ENCODE peak calls at places on chromosome 5, in four cellular contexts. Q, H, D and P are unnamed samples. For H3K4me1, the result is how much of the 10 kb centered on the place peaks cover.

GRCh38 chr5:84425365-84425764 is 40.7 kb upstream of the EDIL3 start:
- DNase-seq in Q (no peak), H (no peak), D (no peak), P (no peak)

GRCh38 chr5:96893342-96893741 is 17.0 kb downstream of the ERAP2 start:
- DNase-seq in Q (no peak), H (no peak), D (no peak), P (no peak)

GRCh38 chr5:15441433-15442182 is 58.4 kb upstream of the FBXL7 start:
- DNase-seq in Q (no peak), H (no peak), D (no peak), P (no peak)

GRCh38 chr5:66828046-66828550 is 231.9 kb downstream of the MAST4 start:
- DNase-seq in Q (no peak), H (no peak), D (no peak), P (no peak)

GRCh38 chr5:138650999-138651766 is 76.0 kb upstream of the HSPA9 start:
- DNase-seq in Q (no peak), H (no peak), D (no peak), P (no peak)

GRCh38 chr5:151123897-151124751 is 33.5 kb downstream of the ANXA6 start:
- DNase-seq in Q (peak), H (no peak), D (no peak), P (no peak)

GRCh38 chr5:1886634-1887399 is 4.1 kb upstream of the IRX4 start:
- DNase-seq in Q (no peak), H (no peak), D (no peak), P (no peak)

GRCh38 chr5:96609369-96609768 is 52.8 kb upstream of the CAST start:
- DNase-seq in Q (no peak), H (no peak), D (no peak), P (no peak)

GRCh38 chr5:123066016-123066415 is 23.0 kb upstream of the PRDM6 start:
- DNase-seq in Q (no peak), H (no peak), D (no peak), P (no peak)

GRCh38 chr5:147935032-147935431 is 28.7 kb upstream of the C5orf46 start:
- DNase-seq in Q (no peak), H (no peak), D (no peak), P (no peak)

GRCh38 chr5:148912714-148913398 is 86.4 kb downstream of the ADRB2 start:
- DNase-seq in Q (no peak), H (no peak), D (no peak), P (no peak)

GRCh38 chr5:4113905-4114304 is 518.3 kb downstream of the IRX1 start:
- DNase-seq in Q (no peak), H (no peak), D (no peak), P (no peak)

GRCh38 chr5:60652206-60652605 is 47.8 kb downstream of the DEPDC1B start:
- DNase-seq in Q (no peak), H (no peak), D (no peak), P (no peak)

GRCh38 chr5:65483474-65484346 is 2.0 kb upstream of the ADAMTS6 start:
- DNase-seq in Q (no peak), H (no peak), D (no peak), P (no peak)

GRCh38 chr5:123673107-123673506 is 161.1 kb downstream of the CSNK1G3 start:
- DNase-seq in Q (no peak), H (no peak), D (no peak), P (no peak)

GRCh38 chr5:132205385-132206125 is 22.1 kb downstream of the P4HA2 start:
- DNase-seq in Q (peak), H (no peak), D (no peak), P (no peak)

GRCh38 chr5:111641533-111642230 is 115.3 kb downstream of the NREP start:
- DNase-seq in Q (no peak), H (no peak), D (no peak), P (no peak)

GRCh38 chr5:150021491-150022162 is 21.1 kb downstream of the HMGXB3 start:
- DNase-seq in Q (no peak), H (peak), D (no peak), P (no peak)

GRCh38 chr5:170076707-170077106 is 29.0 kb upstream of the FOXI1 start:
- DNase-seq in Q (no peak), H (no peak), D (no peak), P (no peak)

GRCh38 chr5:149108651-149109280 is 32.5 kb upstream of the ABLIM3 start:
- DNase-seq in Q (no peak), H (no peak), D (no peak), P (no peak)

GRCh38 chr5:52799358-52799982 is 11.8 kb downstream of the ITGA1 start:
- DNase-seq in Q (peak), H (no peak), D (no peak), P (no peak)

GRCh38 chr5:38456657-38457056 is 99.8 kb downstream of the LIFR start:
- DNase-seq in Q (no peak), H (no peak), D (no peak), P (no peak)

GRCh38 chr5:7676455-7676854 is 174.5 kb downstream of the CFAP90 start:
- DNase-seq in Q (no peak), H (no peak), D (no peak), P (peak)

GRCh38 chr5:141877478-141878185 is 578 bp downstream of the PCDH1 start:
- DNase-seq in Q (no peak), H (peak), D (no peak), P (no peak)

GRCh38 chr5:142611154-142611553 is 74.7 kb downstream of the FGF1 start:
- DNase-seq in Q (peak), H (no peak), D (peak), P (no peak)

GRCh38 chr5:96756985-96757384 is 50.8 kb downstream of the ERAP1 start:
- DNase-seq in Q (no peak), H (no peak), D (no peak), P (no peak)

GRCh38 chr5:148393390-148393741 is 9.6 kb downstream of the FBXO38 start:
- DNase-seq in Q (no peak), H (no peak), D (no peak), P (no peak)

GRCh38 chr5:131814990-131815389 is 18.2 kb upstream of the FNIP1 start:
- DNase-seq in Q (no peak), H (no peak), D (no peak), P (no peak)

GRCh38 chr5:179623906-179624741 is 653 bp upstream of the HNRNPH1 start:
- DNase-seq in Q (no peak), H (peak), D (peak), P (no peak)

GRCh38 chr5:93069276-93069675 is 511.7 kb downstream of the NR2F1-AS1 start:
- DNase-seq in Q (no peak), H (no peak), D (no peak), P (no peak)

GRCh38 chr5:172744106-172745104 is 26.6 kb downstream of the DUSP1 start:
- DNase-seq in Q (peak), H (no peak), D (peak), P (no peak)

GRCh38 chr5:2757563-2758311 is 6.3 kb upstream of the IRX2 start:
- DNase-seq in Q (no peak), H (no peak), D (no peak), P (peak)

GRCh38 chr5:92678576-92679105 is 902.4 kb downstream of the NR2F1-AS1 start:
- DNase-seq in Q (no peak), H (no peak), D (no peak), P (no peak)

GRCh38 chr5:132017316-132017715 is 5.9 kb upstream of the ACSL6 start:
- DNase-seq in Q (no peak), H (no peak), D (no peak), P (no peak)

GRCh38 chr5:123681061-123681460 is 169.1 kb downstream of the CSNK1G3 start:
- DNase-seq in Q (no peak), H (no peak), D (no peak), P (no peak)

GRCh38 chr5:177300971-177301370 is 2.5 kb downstream of the RAB24 start:
- DNase-seq in Q (no peak), H (no peak), D (no peak), P (no peak)
- H3K4me1 ChIP-seq in Q (half or more), H (half or more), D (under half), P (half or more)

DNA sequence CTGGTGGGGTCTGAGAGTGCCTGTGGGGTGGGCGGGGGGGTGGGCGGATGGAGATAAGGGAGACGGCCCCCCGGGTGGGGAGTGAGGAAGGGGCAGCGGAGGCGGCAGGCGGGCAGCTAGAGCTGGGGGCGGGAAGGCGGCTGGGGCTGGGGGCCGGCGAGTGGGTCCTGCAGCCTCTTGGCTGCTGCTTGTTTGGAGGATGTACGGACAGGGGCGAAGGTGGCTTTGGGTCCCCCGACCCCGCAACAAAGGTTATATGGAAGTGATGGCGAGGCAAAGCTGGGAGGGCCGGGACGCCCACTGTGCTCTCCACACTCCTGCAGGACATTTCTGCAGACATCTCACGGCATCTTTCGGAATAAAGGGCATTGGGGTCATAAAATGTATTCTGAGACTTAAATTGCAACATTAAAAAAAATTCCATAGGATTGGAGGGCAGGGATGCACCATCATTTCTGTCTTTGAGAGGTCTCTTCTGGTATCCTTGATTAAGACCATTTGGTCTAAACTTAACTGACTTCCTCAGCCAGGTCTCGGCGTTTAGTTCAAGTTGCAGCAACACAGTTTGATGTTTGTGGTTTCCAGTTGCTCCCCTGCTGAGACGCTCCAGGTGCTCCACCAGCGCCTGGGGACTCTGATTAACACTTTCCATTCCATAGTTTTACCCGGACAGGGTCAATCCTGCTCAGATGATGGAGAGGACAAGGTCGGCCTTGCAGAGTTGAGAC is 101.5 kb upstream of the SSBP2 start:
- DNase-seq in Q (no peak), H (peak), D (peak), P (no peak)
- TF ChIP-seq POLR2A in Q (no peak), H (no peak), D (no peak), P (no peak)

GRCh38 chr5:16936150-16937022 is at the start of gene MYO10:
- DNase-seq in Q (peak), H (peak), D (peak), P (no peak)
- H3K27ac ChIP-seq in Q (peak), H (peak), D (peak), P (peak)

GRCh38 chr5:107964722-107965121 is 294.0 kb upstream of the EFNA5 start:
- DNase-seq in Q (no peak), H (no peak), D (no peak), P (no peak)
- H3K4me1 ChIP-seq in Q (under half), H (under half), D (under half), P (under half)

GRCh38 chr5:91380491-91381133 is 2.5 kb downstream of the ARRDC3 start:
- DNase-seq in Q (peak), H (peak), D (peak), P (peak)
- TF ChIP-seq POLR2A in Q (peak), H (peak), D (peak), P (peak)

DNA sequence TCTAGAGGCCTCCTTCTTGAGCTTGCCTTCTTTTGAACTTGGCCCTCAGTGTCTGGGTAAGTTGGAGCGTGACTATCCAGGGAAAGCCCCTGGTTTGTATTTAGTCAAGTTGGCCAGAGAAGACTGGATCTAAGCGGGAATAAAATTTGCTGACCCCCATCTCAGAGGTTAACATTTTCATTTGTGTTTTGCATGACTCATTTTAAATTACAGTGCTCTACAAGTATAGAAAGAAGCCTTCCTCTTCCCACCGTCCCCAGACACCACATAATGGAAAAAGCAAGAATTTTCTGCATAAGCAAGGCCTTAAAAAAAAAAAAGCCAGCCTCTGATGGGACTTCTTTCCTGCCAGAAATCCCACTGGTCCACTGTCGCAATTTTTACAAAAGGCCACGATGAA is 27.2 kb downstream of the PIK3R1 start:
- DNase-seq in Q (no peak), H (no peak), D (no peak), P (no peak)
- H3K27ac ChIP-seq in Q (peak), H (peak), D (no peak), P (peak)

DNA sequence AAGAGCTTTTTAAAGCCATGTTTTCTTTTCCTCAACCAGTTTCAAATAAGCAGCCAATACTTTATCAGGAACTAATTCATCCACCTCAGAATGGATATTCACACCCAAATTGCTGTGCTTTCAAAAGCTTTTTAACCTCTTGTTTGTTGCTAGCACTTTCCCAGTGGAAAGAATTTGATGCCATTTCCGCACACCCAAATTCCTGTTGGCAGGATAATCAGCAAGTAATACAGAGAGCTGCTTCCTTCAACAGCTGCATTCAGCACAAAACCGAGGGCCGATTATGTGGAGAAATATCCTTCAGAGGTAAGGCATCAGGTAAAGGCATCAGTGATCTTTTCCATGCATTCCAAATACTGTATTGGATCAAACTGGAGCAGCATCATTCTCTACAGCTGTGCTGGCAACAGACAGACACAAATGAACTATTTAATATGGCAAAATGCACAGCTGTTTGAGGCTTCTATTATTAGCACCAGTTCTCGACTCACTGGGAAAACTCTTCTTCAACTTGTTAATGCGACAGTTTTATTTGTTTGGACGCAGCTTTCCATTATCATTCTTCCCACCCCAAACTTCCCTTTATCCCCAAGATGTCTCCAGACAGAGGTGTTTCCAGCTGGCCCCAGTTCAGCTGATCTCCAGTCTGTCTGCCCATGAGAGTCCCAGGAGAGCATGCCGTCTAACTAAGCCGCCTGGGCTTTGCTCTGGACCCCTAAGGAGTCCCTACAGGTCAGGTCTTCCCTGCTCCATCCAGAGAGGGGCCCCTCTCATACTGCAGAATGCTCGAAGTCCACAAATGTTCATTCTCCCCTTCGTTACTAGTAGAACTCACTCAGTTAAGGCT is 22.2 kb upstream of the MGAT1 start:
- DNase-seq in Q (peak), H (no peak), D (no peak), P (peak)
- H3K4me1 ChIP-seq in Q (half or more), H (under half), D (under half), P (under half)

DNA sequence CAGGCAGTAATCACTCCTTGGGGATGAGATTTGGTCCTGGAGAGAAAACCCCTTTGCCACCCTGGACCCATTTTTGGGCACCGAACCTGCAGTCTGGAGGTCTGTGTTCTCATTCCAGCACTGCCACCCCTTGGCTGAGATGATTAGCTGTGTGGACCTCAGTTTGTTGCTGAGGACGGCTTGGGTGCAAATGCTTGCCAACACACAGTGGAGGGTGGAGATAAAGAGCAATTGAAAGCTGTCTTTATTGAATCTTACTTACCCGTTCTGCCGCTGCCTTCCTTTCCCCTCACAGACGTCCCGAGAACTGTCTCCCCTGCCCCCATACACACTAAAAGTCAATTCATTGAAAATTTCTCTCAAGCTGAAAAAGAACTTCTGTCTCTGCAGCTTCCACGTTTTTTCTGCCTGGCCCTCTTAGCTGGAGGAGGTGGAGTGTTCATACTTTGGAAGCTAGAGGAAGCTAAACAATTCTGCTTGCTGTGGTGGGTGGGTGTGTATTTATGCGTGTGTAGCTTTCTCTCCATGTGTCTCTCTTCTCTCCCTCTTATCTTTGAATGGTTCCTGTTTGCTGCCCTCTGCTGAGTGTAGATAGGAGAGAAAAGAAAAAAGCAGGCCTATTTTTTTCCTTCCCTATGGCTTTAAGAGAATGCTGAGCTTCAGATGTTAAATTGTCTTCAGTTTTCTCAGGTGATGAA is 6.6 kb downstream of the GALNT10 start:
- DNase-seq in Q (no peak), H (no peak), D (no peak), P (no peak)
- TF ChIP-seq POLR2A in Q (no peak), H (no peak), D (no peak), P (no peak)

GRCh38 chr5:72555871-72556270 is 48.7 kb upstream of the ZNF366 start:
- DNase-seq in Q (no peak), H (no peak), D (no peak), P (no peak)
- H3K27ac ChIP-seq in Q (no peak), H (no peak), D (peak), P (peak)